ENCODE peak calls at places on chromosomes 6 and 20, in eight cellular contexts. T is MM.1S, G is mammary epithelial cell, Q is HepG2, J is GM23248, K is HCT116, U is neural progenitor cell, C is PC-9. B is an unnamed sample.

GRCh38 chr6:10138917-10139316 is 276.0 kb downstream of the TFAP2A start:
- DNase-seq in T (no peak), G (peak), Q (no peak), J (peak), K (no peak), U (no peak), C (no peak), B (no peak)

GRCh38 chr6:35050291-35050987 is 90.7 kb downstream of the TCP11 start:
- DNase-seq in T (no peak), G (no peak), Q (no peak), J (no peak), K (no peak), U (no peak), C (no peak), B (no peak)

GRCh38 chr6:47083586-47084047 is 41.5 kb upstream of the ADGRF1 start:
- DNase-seq in T (no peak), G (peak), Q (peak), J (peak), K (no peak), U (no peak), C (peak), B (peak)

GRCh38 chr20:60993647-60994046 is 258.4 kb upstream of the CDH4 start:
- DNase-seq in T (no peak), G (no peak), Q (no peak), J (peak), K (no peak), U (no peak), C (no peak), B (peak)

GRCh38 chr20:62873280-62873679 is 11.7 kb upstream of the TCFL5 start:
- DNase-seq in T (no peak), G (no peak), Q (no peak), J (no peak), K (no peak), U (no peak), C (no peak), B (no peak)

GRCh38 chr6:20876016-20876415 is 341.8 kb downstream of the CDKAL1 start:
- DNase-seq in T (no peak), G (peak), Q (no peak), J (peak), K (no peak), U (peak), C (no peak), B (peak)

GRCh38 chr6:38570750-38571149 is 69.0 kb downstream of the BTBD9 start:
- DNase-seq in T (no peak), G (no peak), Q (no peak), J (peak), K (no peak), U (no peak), C (no peak), B (peak)

GRCh38 chr6:112780498-112781096 is 433.5 kb downstream of the RFPL4B start:
- DNase-seq in T (peak), G (peak), Q (peak), J (peak), K (peak), U (peak), C (peak), B (peak)

GRCh38 chr20:33277471-33278441 is 5.3 kb upstream of the BPIFB1 start:
- DNase-seq in T (no peak), G (no peak), Q (peak), J (no peak), K (no peak), U (peak), C (peak), B (no peak)

GRCh38 chr20:8094415-8094818 is 37.6 kb upstream of the PLCB1 start:
- DNase-seq in T (no peak), G (no peak), Q (no peak), J (peak), K (no peak), U (no peak), C (no peak), B (peak)

GRCh38 chr6:33314943-33315752 is 1.3 kb upstream of the TAPBP start:
- DNase-seq in T (no peak), G (peak), Q (no peak), J (peak), K (no peak), U (peak), C (peak), B (peak)

GRCh38 chr20:41136695-41137411 is 490 bp upstream of the PLCG1 start:
- DNase-seq in T (peak), G (peak), Q (peak), J (peak), K (peak), U (peak), C (peak), B (peak)

GRCh38 chr20:63080411-63080810 is 73.6 kb upstream of the BHLHE23 start:
- DNase-seq in T (no peak), G (no peak), Q (no peak), J (no peak), K (no peak), U (no peak), C (no peak), B (no peak)

GRCh38 chr20:25623225-25623735 is 534 bp downstream of the NANP start:
- DNase-seq in T (peak), G (peak), Q (peak), J (peak), K (peak), U (peak), C (peak), B (no peak)

GRCh38 chr6:156779206-156780116 is 2.3 kb downstream of the ARID1B start:
- DNase-seq in T (no peak), G (peak), Q (peak), J (peak), K (no peak), U (peak), C (peak), B (peak)

GRCh38 chr6:154257074-154257473 is 99.5 kb downstream of the IPCEF1 start:
- DNase-seq in T (no peak), G (no peak), Q (no peak), J (no peak), K (no peak), U (no peak), C (no peak), B (no peak)

GRCh38 chr20:25324412-25324811 is 66.2 kb downstream of the ABHD12 start:
- DNase-seq in T (no peak), G (no peak), Q (no peak), J (no peak), K (no peak), U (no peak), C (no peak), B (no peak)

GRCh38 chr6:43202451-43202850 is 20.5 kb downstream of the CUL9 start:
- DNase-seq in T (no peak), G (no peak), Q (no peak), J (no peak), K (no peak), U (no peak), C (no peak), B (no peak)

GRCh38 chr6:799769-800168 is 106.8 kb upstream of the EXOC2 start:
- DNase-seq in T (no peak), G (no peak), Q (no peak), J (no peak), K (no peak), U (no peak), C (no peak), B (no peak)

GRCh38 chr20:44207066-44207723 is 3.4 kb downstream of the OSER1 start:
- DNase-seq in T (no peak), G (no peak), Q (no peak), J (no peak), K (no peak), U (no peak), C (no peak), B (no peak)

GRCh38 chr20:50815162-50815989 is 20.5 kb downstream of the BCAS4 start:
- DNase-seq in T (peak), G (peak), Q (no peak), J (peak), K (no peak), U (no peak), C (peak), B (no peak)

DNA sequence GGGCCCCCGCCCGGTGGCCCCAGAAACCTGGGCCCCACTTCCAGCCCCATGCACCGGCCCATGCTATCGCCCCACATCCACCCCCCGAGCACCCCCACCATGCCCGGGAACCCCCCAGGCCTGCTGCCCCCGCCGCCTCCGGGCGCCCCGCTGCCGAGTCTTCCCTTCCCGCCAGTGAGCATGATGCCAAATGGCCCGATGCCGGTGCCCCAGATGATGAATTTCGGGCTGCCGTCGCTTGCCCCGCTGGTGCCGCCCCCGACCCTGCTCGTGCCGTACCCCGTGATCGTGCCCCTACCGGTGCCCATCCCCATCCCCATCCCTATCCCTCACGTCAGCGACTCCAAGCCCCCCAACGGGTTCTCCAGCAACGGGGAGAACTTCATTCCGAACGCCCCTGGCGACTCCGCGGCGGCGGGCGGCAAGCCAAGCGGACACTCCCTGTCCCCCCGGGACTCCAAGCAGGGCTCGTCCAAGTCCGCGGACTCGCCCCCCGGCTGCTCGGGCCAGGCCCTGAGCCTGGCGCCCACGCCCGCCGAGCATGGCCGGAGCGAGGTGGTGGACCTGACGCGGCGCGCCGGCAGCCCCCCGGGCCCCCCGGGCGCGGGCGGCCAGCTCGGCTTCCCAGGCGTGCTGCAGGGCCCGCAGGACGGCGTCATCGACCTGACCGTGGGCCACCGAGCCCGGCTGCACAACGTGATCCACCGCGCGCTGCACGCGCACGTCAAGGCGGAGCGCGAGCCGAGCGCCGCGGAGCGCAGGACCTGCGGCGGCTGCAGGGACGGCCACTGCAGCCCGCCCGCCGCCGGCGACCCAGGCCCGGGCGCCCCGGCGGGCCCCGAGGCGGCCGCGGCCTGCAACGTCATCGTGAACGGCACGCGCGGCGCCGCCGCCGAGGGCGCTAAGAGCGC is 144.5 kb downstream of the SOBP start:
- DNase-seq in T (no peak), G (no peak), Q (no peak), J (peak), K (no peak), U (no peak), C (no peak), B (no peak)
- TF ChIP-seq EZH2 in T (no peak), G (no peak), Q (no peak), J (no peak), K (no peak), U (no peak), C (no peak), B (no peak)

GRCh38 chr6:50820590-50821234 is 2.0 kb downstream of the TFAP2B start:
- DNase-seq in T (no peak), G (no peak), Q (no peak), J (no peak), K (no peak), U (peak), C (no peak), B (no peak)

GRCh38 chr6:50818673-50819072 is at the start of gene TFAP2B:
- DNase-seq in T (no peak), G (no peak), Q (no peak), J (no peak), K (no peak), U (no peak), C (no peak), B (no peak)

GRCh38 chr6:50817638-50817950 is 1.1 kb upstream of the TFAP2B start:
- DNase-seq in T (no peak), G (no peak), Q (no peak), J (no peak), K (no peak), U (no peak), C (no peak), B (no peak)

GRCh38 chr6:50819906-50820589 is 1.4 kb downstream of the TFAP2B start:
- DNase-seq in T (no peak), G (peak), Q (no peak), J (peak), K (no peak), U (peak), C (no peak), B (peak)

GRCh38 chr6:50819527-50819905 is 845 bp downstream of the TFAP2B start:
- DNase-seq in T (no peak), G (peak), Q (no peak), J (peak), K (no peak), U (peak), C (no peak), B (peak)
- TF ChIP-seq EZH2 in T (no peak), G (peak), Q (no peak), J (no peak), K (no peak), U (peak), C (no peak), B (peak)

DNA sequence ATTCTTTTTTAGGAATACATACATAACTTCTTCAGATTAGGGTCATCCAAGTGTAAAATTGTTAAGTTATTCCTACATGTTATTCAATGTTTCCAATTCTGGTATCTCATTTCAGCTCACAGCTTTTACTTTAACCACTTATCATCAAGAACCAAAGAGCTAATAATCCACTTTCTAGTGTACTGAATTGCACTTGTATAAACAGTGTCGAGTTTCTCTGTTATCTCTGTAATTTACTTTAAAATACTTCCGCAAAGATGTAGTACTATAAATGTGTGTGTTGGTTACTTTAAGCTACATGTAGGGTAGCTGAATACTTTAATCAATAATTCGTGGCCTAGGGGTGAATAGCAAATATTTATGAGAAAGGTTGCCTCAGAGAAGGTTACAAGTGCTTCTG is 8.8 kb upstream of the GJA1 start:
- DNase-seq in T (no peak), G (no peak), Q (no peak), J (no peak), K (no peak), U (no peak), C (no peak), B (no peak)
- TF ChIP-seq EZH2 in T (no peak), G (no peak), Q (no peak), J (no peak), K (no peak), U (no peak), C (no peak), B (no peak)

GRCh38 chr20:46031014-46031569 is 2.1 kb downstream of the SLC12A5 start:
- DNase-seq in T (no peak), G (no peak), Q (no peak), J (no peak), K (no peak), U (no peak), C (no peak), B (no peak)
- TF ChIP-seq EZH2 in T (no peak), G (peak), Q (peak), J (no peak), K (no peak), U (no peak), C (no peak), B (no peak)

DNA sequence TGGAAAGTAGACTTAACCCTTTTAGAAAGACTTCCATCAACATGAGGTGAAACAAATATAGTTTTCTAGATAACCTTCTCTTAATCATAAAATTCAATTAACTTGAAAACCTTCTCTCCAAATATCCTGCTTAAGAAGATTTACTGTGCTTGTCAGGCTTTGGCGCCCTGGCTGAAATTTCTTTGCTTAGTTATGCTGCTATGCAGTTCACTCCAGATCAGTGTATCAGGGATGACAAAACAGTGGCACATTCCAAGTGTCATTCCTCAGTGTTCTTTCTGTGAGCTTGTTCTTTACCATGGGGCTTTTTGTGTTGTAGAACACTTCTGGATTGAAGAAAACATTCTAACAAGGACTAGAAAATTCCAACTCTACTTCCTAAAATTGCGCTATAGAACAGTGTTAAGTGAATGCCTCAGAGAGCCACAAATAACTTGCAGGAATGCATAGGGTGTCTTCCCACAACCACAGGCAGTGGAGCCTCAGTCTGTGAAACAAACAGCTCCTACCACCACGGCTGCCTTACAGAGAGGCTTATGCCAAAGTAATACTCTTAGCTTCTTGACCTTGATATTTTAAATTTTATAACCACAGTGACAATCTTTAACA is 443.6 kb downstream of the CDC5L start:
- DNase-seq in T (no peak), G (no peak), Q (no peak), J (peak), K (no peak), U (peak), C (no peak), B (no peak)
- TF ChIP-seq EZH2 in T (no peak), G (no peak), Q (no peak), J (no peak), K (no peak), U (no peak), C (no peak), B (no peak)

GRCh38 chr6:41372526-41373366 is 37.3 kb downstream of the NCR2 start:
- DNase-seq in T (no peak), G (no peak), Q (peak), J (no peak), K (no peak), U (peak), C (no peak), B (no peak)
- TF ChIP-seq EZH2 in T (no peak), G (no peak), Q (peak), J (peak), K (no peak), U (peak), C (no peak), B (no peak)

DNA sequence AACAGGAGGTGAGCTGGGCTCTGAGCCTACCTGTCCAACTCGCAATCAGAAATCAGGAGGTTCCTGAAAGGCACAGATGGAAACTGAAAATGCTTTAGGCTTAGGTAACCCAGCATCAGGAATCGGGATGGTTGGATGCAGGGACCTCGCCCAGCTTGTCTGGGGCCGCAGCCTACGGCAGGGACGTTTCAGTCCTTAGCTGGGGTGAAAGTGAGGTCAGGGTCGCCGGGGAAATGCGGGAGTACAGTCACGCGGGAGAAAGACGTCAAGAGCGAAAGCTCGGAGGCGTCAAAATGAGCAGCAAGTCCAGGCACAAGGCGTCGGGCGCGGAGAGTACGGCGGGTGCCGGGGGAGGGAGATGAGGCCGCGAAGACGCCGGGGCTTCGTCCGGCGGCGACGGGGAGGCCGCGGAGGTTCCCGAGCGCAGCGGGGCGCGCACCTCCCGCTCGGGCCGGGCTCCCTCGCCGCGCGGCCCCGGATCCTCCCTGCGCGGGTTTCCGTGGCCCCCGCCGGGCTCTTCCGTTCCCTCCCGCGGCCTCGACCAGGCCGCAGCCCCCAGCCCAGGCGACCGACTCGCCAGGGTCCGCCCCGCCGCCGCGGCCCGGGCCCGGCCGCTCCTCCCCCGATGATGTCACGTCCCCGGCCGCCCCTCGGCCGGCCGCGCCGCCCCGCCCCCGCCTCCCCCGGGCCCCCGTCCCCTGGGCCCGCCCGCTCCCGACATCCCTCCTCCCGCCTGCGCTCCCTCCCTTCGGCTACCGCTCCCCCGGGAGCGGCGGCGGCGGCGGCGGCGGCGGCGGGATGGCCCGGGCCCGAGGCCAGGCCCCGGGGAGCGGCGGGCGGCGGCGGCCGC is at the start of gene EBF4:
- DNase-seq in T (peak), G (peak), Q (no peak), J (peak), K (no peak), U (peak), C (peak), B (no peak)
- TF ChIP-seq EZH2 in T (no peak), G (peak), Q (peak), J (peak), K (no peak), U (peak), C (no peak), B (no peak)

GRCh38 chr6:13696226-13696625 is 15.4 kb downstream of the RANBP9 start:
- DNase-seq in T (no peak), G (peak), Q (no peak), J (peak), K (no peak), U (no peak), C (no peak), B (no peak)

GRCh38 chr6:13695217-13695616 is 16.4 kb downstream of the RANBP9 start:
- DNase-seq in T (peak), G (no peak), Q (no peak), J (peak), K (no peak), U (no peak), C (no peak), B (no peak)

GRCh38 chr6:13697857-13698256 is 13.8 kb downstream of the RANBP9 start:
- DNase-seq in T (no peak), G (no peak), Q (no peak), J (peak), K (no peak), U (no peak), C (no peak), B (no peak)

GRCh38 chr6:13700232-13700631 is 11.4 kb downstream of the RANBP9 start:
- DNase-seq in T (no peak), G (no peak), Q (no peak), J (no peak), K (no peak), U (no peak), C (no peak), B (no peak)

DNA sequence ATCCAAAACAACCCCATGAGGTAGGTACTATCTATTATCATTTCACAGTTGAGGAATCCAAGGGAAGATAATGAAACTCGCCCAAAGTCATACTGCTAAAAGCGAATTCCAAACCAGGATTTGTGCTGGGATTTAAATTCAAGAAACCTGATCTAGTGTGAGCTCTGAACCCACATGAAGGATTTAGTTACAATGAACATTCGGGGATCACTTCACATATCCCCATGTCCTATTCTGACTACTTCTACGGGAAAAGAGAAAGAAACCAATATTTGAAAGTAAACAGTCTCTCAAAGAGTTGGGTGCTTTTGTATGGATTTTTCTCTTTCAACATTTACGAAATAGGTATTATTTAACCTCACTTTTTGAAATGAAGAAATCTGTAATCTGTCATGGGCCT is 12.9 kb downstream of the RANBP9 start:
- DNase-seq in T (no peak), G (no peak), Q (peak), J (no peak), K (no peak), U (peak), C (no peak), B (no peak)
- TF ChIP-seq EZH2 in T (no peak), G (no peak), Q (no peak), J (no peak), K (no peak), U (no peak), C (no peak), B (no peak)

B was measured in A673.